ENCODE peak calls at places on chromosomes 13 and 19, in six cellular contexts. K is neural progenitor cell, J is neuronal stem cell, Z is stomach, Q is small intestine, F is heart right ventricle. R is an unnamed sample. For H3K36me3 and H3K27me3, the result is how much of the 10 kb centered on the place peaks cover.

GRCh38 chr19:11091343-11092153 is 2.3 kb downstream of the LDLR start:
- DNase-seq in K (no peak), J (no peak), Z (peak), Q (peak), F (peak), R (peak)

GRCh38 chr13:71663431-71663830 is 203.6 kb downstream of the DACH1 start:
- DNase-seq in K (no peak), J (no peak), Z (no peak), Q (no peak), F (no peak), R (no peak)

GRCh38 chr13:69690999-69691398 is 416.6 kb upstream of the ATXN8OS start:
- DNase-seq in K (no peak), J (no peak), Z (no peak), Q (no peak), F (no peak), R (no peak)

GRCh38 chr13:34156841-34157365 is 339.0 kb downstream of the RFC3 start:
- DNase-seq in K (no peak), J (no peak), Z (peak), Q (peak), F (peak), R (peak)

GRCh38 chr19:54172764-54173699 is at the start of gene TMC4:
- DNase-seq in K (no peak), J (no peak), Z (peak), Q (peak), F (peak), R (no peak)

GRCh38 chr13:43516401-43516826 is 270.4 kb downstream of the ENOX1 start:
- DNase-seq in K (no peak), J (no peak), Z (no peak), Q (no peak), F (peak), R (no peak)

GRCh38 chr19:42216653-42217521 is 590 bp downstream of the DEDD2 start:
- DNase-seq in K (peak), J (peak), Z (peak), Q (peak), F (peak), R (no peak)

GRCh38 chr19:54162241-54162805 is 2.8 kb upstream of the LENG1 start:
- DNase-seq in K (peak), J (no peak), Z (peak), Q (peak), F (peak), R (peak)

GRCh38 chr19:39332293-39332692 is 3.5 kb downstream of the GMFG start:
- DNase-seq in K (no peak), J (no peak), Z (no peak), Q (no peak), F (no peak), R (no peak)

GRCh38 chr13:27644302-27644701 is 22.6 kb downstream of the POLR1D start:
- DNase-seq in K (no peak), J (no peak), Z (no peak), Q (no peak), F (no peak), R (no peak)

GRCh38 chr13:62625214-62625613 is 1209.6 kb upstream of the PCDH20 start:
- DNase-seq in K (no peak), J (no peak), Z (no peak), Q (no peak), F (no peak), R (no peak)

GRCh38 chr19:4557186-4557970 is 2.1 kb downstream of the SEMA6B start:
- DNase-seq in K (no peak), J (no peak), Z (no peak), Q (no peak), F (no peak), R (no peak)

GRCh38 chr13:34065915-34066314 is 248.0 kb downstream of the RFC3 start:
- DNase-seq in K (no peak), J (no peak), Z (no peak), Q (no peak), F (no peak), R (no peak)

GRCh38 chr19:34962281-34962944 is 1.6 kb downstream of the ZNF792 start:
- DNase-seq in K (no peak), J (no peak), Z (no peak), Q (peak), F (peak), R (no peak)

GRCh38 chr19:39558623-39559117 is 18.7 kb upstream of the EID2 start:
- DNase-seq in K (no peak), J (no peak), Z (no peak), Q (peak), F (no peak), R (no peak)

GRCh38 chr19:29380581-29380980 is 145.2 kb upstream of the VSTM2B start:
- DNase-seq in K (no peak), J (no peak), Z (peak), Q (no peak), F (no peak), R (no peak)

GRCh38 chr13:21657538-21657937 is 13.3 kb upstream of the FGF9 start:
- DNase-seq in K (no peak), J (no peak), Z (no peak), Q (peak), F (no peak), R (no peak)

GRCh38 chr19:16589917-16590316 is 17.7 kb upstream of the SLC35E1 start:
- DNase-seq in K (no peak), J (no peak), Z (no peak), Q (no peak), F (no peak), R (no peak)

GRCh38 chr19:8308891-8309291 is 733 bp upstream of the CD320 start:
- DNase-seq in K (no peak), J (no peak), Z (peak), Q (no peak), F (peak), R (no peak)

GRCh38 chr13:53012707-53013106 is 15.9 kb upstream of the OLFM4 start:
- DNase-seq in K (no peak), J (no peak), Z (no peak), Q (no peak), F (no peak), R (no peak)

GRCh38 chr19:56111601-56112312 is 9.3 kb downstream of the ZNF787 start:
- DNase-seq in K (peak), J (no peak), Z (peak), Q (peak), F (peak), R (no peak)

GRCh38 chr19:45231891-45232290 is 13.3 kb downstream of the EXOC3L2 start:
- DNase-seq in K (no peak), J (no peak), Z (no peak), Q (no peak), F (no peak), R (no peak)

GRCh38 chr13:34951528-34951927 is 9.5 kb downstream of the NBEA start:
- DNase-seq in K (no peak), J (no peak), Z (no peak), Q (no peak), F (no peak), R (no peak)

GRCh38 chr13:99688776-99689175 is 187.5 kb downstream of the TM9SF2 start:
- DNase-seq in K (no peak), J (no peak), Z (no peak), Q (no peak), F (no peak), R (no peak)

GRCh38 chr19:9456018-9456689 is 20.8 kb upstream of the ZNF266 start:
- DNase-seq in K (no peak), J (no peak), Z (no peak), Q (no peak), F (no peak), R (no peak)

GRCh38 chr13:23466144-23467002 is 32.9 kb upstream of the SACS start:
- DNase-seq in K (peak), J (peak), Z (peak), Q (peak), F (peak), R (peak)

GRCh38 chr13:44904982-44905381 is 84.3 kb downstream of the NUFIP1 start:
- DNase-seq in K (no peak), J (no peak), Z (peak), Q (no peak), F (peak), R (peak)

GRCh38 chr13:109330941-109331340 is 455.4 kb downstream of the IRS2 start:
- DNase-seq in K (no peak), J (no peak), Z (no peak), Q (no peak), F (no peak), R (no peak)

GRCh38 chr13:91154954-91155353 is 192.5 kb upstream of the MIR17HG start:
- DNase-seq in K (no peak), J (no peak), Z (no peak), Q (no peak), F (no peak), R (no peak)

GRCh38 chr19:48659768-48660167 is 13.0 kb downstream of the NTN5 start:
- DNase-seq in K (no peak), J (no peak), Z (no peak), Q (peak), F (no peak), R (no peak)

GRCh38 chr19:30437869-30438268 is 65.7 kb downstream of the ZNF536 start:
- DNase-seq in K (peak), J (no peak), Z (no peak), Q (no peak), F (no peak), R (no peak)

GRCh38 chr13:50798923-50799322 is 44.6 kb downstream of the DLEU7 start:
- DNase-seq in K (no peak), J (no peak), Z (no peak), Q (no peak), F (no peak), R (no peak)

GRCh38 chr19:5369962-5370367 is 29.4 kb upstream of the PTPRS start:
- DNase-seq in K (peak), J (peak), Z (peak), Q (peak), F (no peak), R (no peak)

GRCh38 chr13:50389726-50390125 is 374.5 kb downstream of the KCNRG start:
- DNase-seq in K (no peak), J (no peak), Z (no peak), Q (no peak), F (no peak), R (no peak)

DNA sequence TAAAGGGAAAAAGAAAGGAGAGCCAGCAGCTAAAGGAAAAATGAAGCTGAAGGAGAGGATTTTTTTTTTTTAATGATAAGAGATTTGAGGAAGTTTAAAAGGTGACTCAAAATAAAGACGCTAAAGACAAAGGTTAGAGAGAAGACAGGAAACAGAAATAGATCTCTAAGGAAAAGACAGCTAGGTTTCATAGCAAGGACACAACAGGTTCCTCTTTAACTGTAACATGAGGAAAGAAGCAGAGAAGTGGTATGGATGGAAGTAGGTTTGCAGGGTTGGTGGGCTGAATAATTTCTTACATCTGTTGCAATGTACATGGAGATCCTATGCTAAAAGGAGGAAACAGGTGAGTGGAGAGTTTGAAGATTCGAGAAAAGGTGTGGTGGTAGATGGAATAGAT is 107.5 kb downstream of the MYCBP2 start:
- DNase-seq in K (no peak), J (no peak), Z (no peak), Q (no peak), F (no peak), R (no peak)
- H3K36me3 ChIP-seq in K (under half), J (under half), Z (half or more), Q (under half), F (under half), R (under half)

DNA sequence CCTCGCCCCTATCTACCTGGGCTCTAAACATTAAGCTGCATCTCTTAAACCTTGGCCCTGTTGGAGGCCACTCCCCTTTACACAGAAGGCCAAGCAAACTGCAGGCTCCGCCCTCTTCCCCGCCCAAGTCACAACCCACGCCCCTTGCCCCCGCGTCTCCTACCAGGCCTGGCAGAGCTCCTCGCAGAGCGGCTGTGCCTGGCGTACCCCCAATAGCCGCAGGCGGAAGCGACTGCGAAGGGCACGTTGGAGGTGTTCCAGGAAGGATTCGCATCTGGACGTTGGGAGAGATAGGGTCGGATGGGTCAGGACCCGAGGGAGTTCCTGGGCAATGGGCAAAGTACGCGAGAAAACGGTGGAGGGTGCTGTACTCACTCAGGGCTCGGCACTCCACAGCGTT is 5.9 kb downstream of the RTBDN start:
- DNase-seq in K (peak), J (no peak), Z (peak), Q (peak), F (no peak), R (no peak)
- H3K27me3 ChIP-seq in K (half or more), J (half or more), Z (under half), Q (under half), F (half or more), R (under half)

GRCh38 chr13:26216042-26216441 is 6.1 kb downstream of the RNF6 start:
- DNase-seq in K (no peak), J (no peak), Z (no peak), Q (no peak), F (no peak), R (no peak)
- H3K36me3 ChIP-seq in K (under half), J (under half), Z (half or more), Q (under half), F (half or more), R (under half)

DNA sequence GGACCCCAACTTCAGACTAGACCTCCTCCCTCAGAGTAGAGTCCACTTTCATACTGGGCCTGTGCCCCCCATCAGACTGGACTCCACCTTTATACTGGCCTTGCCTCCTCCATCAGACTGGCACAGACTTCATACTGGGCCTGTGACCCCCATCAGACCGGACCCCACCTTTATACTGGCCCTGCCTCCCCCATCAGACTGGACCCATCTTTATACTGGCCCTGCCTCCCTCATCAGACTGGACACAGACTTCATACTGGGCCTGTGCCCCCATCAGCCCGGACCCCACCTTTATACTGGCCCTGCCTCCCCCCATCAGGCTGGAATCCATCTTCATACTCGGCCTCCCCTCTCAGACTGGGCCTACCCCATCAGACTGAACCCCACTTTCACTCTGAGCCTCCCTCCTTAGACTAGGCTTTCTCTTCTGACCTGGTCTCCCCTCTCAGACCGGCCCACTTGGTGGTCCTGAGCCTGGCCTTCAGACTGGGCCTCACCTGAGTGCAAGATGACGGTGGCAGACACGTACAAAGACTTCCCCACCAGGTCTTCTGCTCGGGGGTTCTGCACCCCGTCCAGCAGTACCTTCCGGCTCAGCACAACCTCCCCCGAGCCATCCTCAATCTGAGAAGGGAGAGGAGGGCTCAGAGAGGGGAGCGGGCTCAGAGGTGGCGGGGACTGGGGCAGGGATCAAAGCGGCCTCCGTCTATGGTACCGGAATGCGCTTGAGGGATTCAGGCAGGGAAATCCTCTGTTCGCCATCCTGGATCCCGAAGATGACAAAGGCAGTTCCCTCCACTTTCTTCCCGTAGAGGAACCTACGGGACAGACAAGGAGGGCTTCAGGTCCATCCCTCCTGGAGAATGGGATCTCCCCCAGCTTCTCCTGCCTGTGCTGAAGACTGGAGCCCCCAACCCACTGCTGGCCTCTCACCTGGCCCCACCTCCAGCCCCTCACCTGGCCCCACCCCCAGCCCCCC is 7.5 kb downstream of the C3 start:
- DNase-seq in K (no peak), J (no peak), Z (no peak), Q (no peak), F (no peak), R (no peak)
- H3K27me3 ChIP-seq in K (under half), J (under half), Z (under half), Q (under half), F (under half), R (under half)

GRCh38 chr19:15539638-15540037 is 31.3 kb downstream of the CYP4F22 start:
- DNase-seq in K (no peak), J (no peak), Z (no peak), Q (no peak), F (no peak), R (no peak)

GRCh38 chr19:15534957-15535864 is 26.9 kb downstream of the CYP4F22 start:
- DNase-seq in K (no peak), J (no peak), Z (no peak), Q (no peak), F (no peak), R (no peak)

GRCh38 chr19:15540435-15540834 is 32.1 kb downstream of the CYP4F22 start:
- DNase-seq in K (no peak), J (no peak), Z (no peak), Q (no peak), F (no peak), R (no peak)

GRCh38 chr19:15536350-15536749 is 28.0 kb downstream of the CYP4F22 start:
- DNase-seq in K (no peak), J (no peak), Z (no peak), Q (no peak), F (no peak), R (no peak)

DNA sequence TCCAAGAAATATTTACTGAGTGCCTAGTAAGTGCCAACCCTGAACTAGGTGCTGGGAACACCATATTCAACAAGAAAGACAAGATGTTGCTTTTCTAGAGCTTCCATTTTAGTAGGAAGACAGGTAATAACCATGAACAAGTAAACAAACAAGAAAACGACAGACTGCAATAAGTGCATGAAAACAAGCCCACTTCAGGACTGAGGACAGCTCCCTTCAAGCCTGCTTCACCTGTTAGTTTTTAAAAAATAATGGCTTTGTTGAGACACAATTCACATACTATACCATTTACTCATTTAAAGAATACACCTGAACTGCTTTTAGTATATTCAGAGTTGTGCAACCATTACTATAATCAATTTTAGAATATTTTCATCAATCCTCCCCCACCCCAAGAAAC is 30.4 kb downstream of the CYP4F22 start:
- DNase-seq in K (no peak), J (no peak), Z (no peak), Q (no peak), F (no peak), R (no peak)
- H3K36me3 ChIP-seq in K (under half), J (under half), Z (under half), Q (under half), F (under half), R (under half)

DNA sequence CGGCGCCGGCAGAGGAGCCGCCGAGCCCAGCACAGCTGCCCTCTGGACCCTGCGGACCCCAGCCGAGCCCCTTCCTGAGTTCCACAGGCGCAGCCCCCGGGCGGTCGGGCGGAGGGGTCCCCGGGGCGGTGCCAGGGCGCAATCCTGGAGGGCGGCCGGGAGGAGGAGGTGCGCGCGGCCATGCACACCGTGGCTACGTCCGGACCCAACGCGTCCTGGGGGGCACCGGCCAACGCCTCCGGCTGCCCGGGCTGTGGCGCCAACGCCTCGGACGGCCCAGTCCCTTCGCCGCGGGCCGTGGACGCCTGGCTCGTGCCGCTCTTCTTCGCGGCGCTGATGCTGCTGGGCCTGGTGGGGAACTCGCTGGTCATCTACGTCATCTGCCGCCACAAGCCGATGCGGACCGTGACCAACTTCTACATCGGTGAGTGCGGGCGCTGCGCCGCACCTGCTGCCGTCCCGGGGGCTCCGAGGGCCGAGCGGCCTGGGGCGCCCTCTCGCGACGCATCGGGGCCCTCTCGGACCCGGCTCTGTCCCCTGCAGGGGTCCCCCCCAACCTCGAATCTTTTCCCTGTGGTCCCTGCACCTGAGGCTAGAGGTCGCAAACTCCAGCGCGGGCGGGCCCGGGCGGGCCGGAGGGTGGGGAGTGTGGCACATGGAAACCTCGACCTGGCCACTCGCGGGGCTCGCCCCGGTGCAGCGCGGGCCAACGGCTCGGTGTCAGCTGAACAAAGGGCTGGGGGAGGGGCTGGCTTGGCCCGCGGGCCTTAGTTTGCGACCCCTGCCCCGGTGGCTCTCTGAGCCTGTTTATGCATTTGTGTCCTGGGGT is at the start of gene KISS1R:
- DNase-seq in K (peak), J (peak), Z (peak), Q (no peak), F (no peak), R (no peak)
- H3K27me3 ChIP-seq in K (half or more), J (under half), Z (under half), Q (under half), F (under half), R (under half)

GRCh38 chr19:1561236-1561842 is 6.8 kb downstream of the MEX3D start:
- DNase-seq in K (no peak), J (no peak), Z (no peak), Q (no peak), F (no peak), R (no peak)
- H3K36me3 ChIP-seq in K (under half), J (under half), Z (under half), Q (under half), F (under half), R (under half)

DNA sequence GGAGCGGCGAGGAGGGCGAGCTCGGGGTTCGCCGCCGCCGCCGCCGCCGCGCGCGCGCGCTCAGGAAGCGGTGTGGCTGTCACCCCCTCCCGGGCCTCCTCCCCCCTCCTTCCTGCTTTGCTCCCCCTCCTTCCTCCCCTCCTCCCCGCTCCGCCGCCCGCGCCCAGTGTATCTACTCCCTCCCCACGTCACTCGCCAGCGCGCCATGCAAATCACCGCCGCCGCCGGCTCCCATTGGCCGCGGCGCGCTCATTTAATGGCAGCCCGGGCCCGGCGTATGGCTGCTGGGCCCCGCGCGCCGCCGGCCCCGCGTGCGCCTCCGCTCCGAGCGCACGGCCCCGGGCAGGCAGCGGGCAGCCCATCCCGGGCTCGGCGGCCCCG is 335 bp upstream of the SOX1 start:
- DNase-seq in K (peak), J (peak), Z (no peak), Q (peak), F (peak), R (no peak)
- H3K27me3 ChIP-seq in K (half or more), J (under half), Z (half or more), Q (under half), F (half or more), R (under half)